ENCODE peak calls at places on chromosomes 4 and X, in four cellular contexts. M is cardiac muscle cell, C is breast epithelium, U is esophagus squamous epithelium. E is an unnamed sample.

GRCh38 chr4:3073158-3074077 is 920 bp downstream of the HTT-AS start:
- DNase-seq in C (peak; percentile 28), M (no peak), U (no peak), E (no peak)

GRCh38 chrX:65508851-65509250 is 25.7 kb downstream of the LAS1L start:
- DNase-seq in M (no peak), C (no peak), U (no peak), E (no peak)

GRCh38 chr4:23590431-23590830 is 299.4 kb downstream of the PPARGC1A start:
- DNase-seq in U (no peak), M (no peak), C (no peak), E (no peak)

GRCh38 chrX:132594129-132594528 is 105.3 kb upstream of the MBNL3 start:
- DNase-seq in C (no peak), U (no peak), M (no peak), E (no peak)

GRCh38 chr4:20603671-20604313 is 96.5 kb upstream of the PACRGL start:
- DNase-seq in M (peak; percentile 80), U (no peak), C (no peak), E (no peak)

GRCh38 chrX:66022742-66023725 is 16.8 kb downstream of the VSIG4 start:
- DNase-seq in M (peak; percentile 6), C (no peak), U (no peak), E (no peak)

GRCh38 chr4:88610771-88611170 is 18.5 kb downstream of the HERC3 start:
- DNase-seq in U (no peak), C (no peak), M (peak; percentile 47), E (no peak)

GRCh38 chrX:50157545-50158125 is 43.2 kb downstream of the AKAP4 start:
- DNase-seq in U (no peak), C (no peak), M (peak; percentile 26), E (no peak)

GRCh38 chr4:52861171-52861873 is 795 bp upstream of the RASL11B start:
- DNase-seq in U (no peak), M (peak; percentile 15), C (no peak), E (no peak)

GRCh38 chr4:41281038-41281634 is 24.4 kb downstream of the UCHL1 start:
- DNase-seq in M (peak; percentile 86), C (peak; percentile 25), U (no peak), E (no peak)

GRCh38 chr4:109134268-109134667 is 168.2 kb downstream of the COL25A1 start:
- DNase-seq in M (no peak), C (no peak), U (no peak), E (no peak)

GRCh38 chr4:61152433-61152832 is 47.7 kb upstream of the ADGRL3 start:
- DNase-seq in M (no peak), U (no peak), C (no peak), E (no peak)

GRCh38 chr4:151267822-151268535 is 9.0 kb upstream of the PRSS48 start:
- DNase-seq in U (no peak), M (no peak), C (no peak), E (no peak)

GRCh38 chr4:130356873-130357272 is 1260.9 kb downstream of the C4orf33 start:
- DNase-seq in M (no peak), C (no peak), U (no peak), E (no peak)

GRCh38 chr4:113292371-113293042 is 243.1 kb downstream of the ANK2 start:
- DNase-seq in M (peak; percentile 38), C (no peak), U (no peak), E (no peak)

GRCh38 chrX:145464650-145465049 is 217.3 kb downstream of the SPANXN1 start:
- DNase-seq in M (no peak), C (no peak), U (no peak), E (no peak)

GRCh38 chr4:182699825-182700224 is 217.4 kb downstream of the DCTD start:
- DNase-seq in U (no peak), C (no peak), M (peak; percentile 42), E (no peak)

GRCh38 chrX:37824491-37825224 is 22.7 kb downstream of the DYNLT3 start:
- DNase-seq in U (no peak), C (no peak), M (no peak), E (no peak)

GRCh38 chr4:39544580-39545315 is 17.5 kb upstream of the UGDH start:
- DNase-seq in U (no peak), C (no peak), M (no peak), E (no peak)

GRCh38 chr4:125498981-125499380 is 184.2 kb downstream of the FAT4 start:
- DNase-seq in U (no peak), M (no peak), C (no peak), E (no peak)

GRCh38 chr4:26252349-26252748 is 68.5 kb upstream of the RBPJ start:
- DNase-seq in M (no peak), C (no peak), U (no peak), E (no peak)

GRCh38 chrX:129980540-129981206 is 1.8 kb upstream of the BCORL1 start:
- DNase-seq in C (no peak), U (no peak), M (peak; percentile 47), E (no peak)

GRCh38 chr4:39664828-39665731 is 26.4 kb upstream of the SMIM14 start:
- DNase-seq in M (peak; percentile 21), U (no peak), C (no peak), E (no peak)

GRCh38 chr4:124105212-124105611 is 607.3 kb downstream of the ANKRD50 start:
- DNase-seq in C (no peak), M (peak; percentile 27), U (no peak), E (no peak)

GRCh38 chr4:44661940-44662622 is 10.7 kb upstream of the YIPF7 start:
- DNase-seq in U (no peak), M (no peak), C (no peak), E (no peak)

GRCh38 chr4:107077192-107077591 is 41.1 kb upstream of the DKK2 start:
- DNase-seq in M (no peak), U (no peak), C (no peak), E (no peak)

GRCh38 chr4:156298230-156298629 is 344.6 kb upstream of the CTSO start:
- DNase-seq in C (no peak), M (peak; percentile 77), U (no peak), E (no peak)

GRCh38 chr4:174702974-174703478 is 126.0 kb downstream of the GLRA3 start:
- DNase-seq in M (peak; percentile 15), U (no peak), C (no peak), E (no peak)

GRCh38 chr4:169620846-169621228 is 459 bp downstream of the CLCN3 start:
- DNase-seq in C (peak; percentile 37), U (no peak), M (no peak), E (no peak)

GRCh38 chr4:155780773-155781172 is 22.0 kb downstream of the GUCY1B1 start:
- DNase-seq in C (no peak), U (no peak), M (no peak), E (no peak)

GRCh38 chr4:121307441-121308327 is 73.1 kb downstream of the QRFPR start:
- DNase-seq in C (no peak), U (no peak), M (peak; percentile 79), E (no peak)

GRCh38 chr4:6972911-6973310 is 63.3 kb downstream of the TBC1D14 start:
- DNase-seq in U (no peak), M (no peak), C (no peak), E (no peak)

GRCh38 chr4:182643801-182644311 is 273.3 kb downstream of the DCTD start:
- DNase-seq in C (no peak), M (peak; percentile 82), U (no peak), E (no peak)

GRCh38 chr4:99209671-99210070 is 9.4 kb downstream of the ADH6 start:
- DNase-seq in C (no peak), M (peak; percentile 22), U (no peak), E (no peak)

GRCh38 chrX:147550217-147550616 is 361.5 kb upstream of the FMR1 start:
- DNase-seq in C (no peak), U (no peak), M (no peak), E (no peak)
- TF ChIP-seq CTCF in C (no peak), U (no peak), M (no peak), E (no peak)

DNA sequence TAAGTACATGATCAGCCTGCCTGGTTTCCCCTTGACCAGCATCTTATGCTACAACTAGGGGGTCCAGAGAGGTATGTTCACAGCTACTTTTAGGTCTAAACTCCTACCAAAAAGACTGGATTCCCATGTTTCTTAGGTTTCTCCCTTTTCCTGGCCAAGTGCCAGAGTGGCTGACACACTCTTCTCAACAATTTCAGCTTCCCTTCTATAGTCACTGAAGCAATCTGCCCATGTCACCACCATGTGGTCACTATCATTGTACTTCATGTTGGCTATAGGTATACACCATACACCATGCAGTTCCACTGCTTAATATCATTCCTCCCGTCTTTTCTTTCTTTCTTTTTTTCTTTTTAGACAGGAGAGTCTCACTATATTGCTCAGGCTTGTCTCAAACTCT is 66.9 kb downstream of the KLHL13 start:
- DNase-seq in C (no peak), M (no peak), U (no peak), E (no peak)
- TF ChIP-seq CTCF in C (no peak), M (no peak), U (no peak), E (no peak)

DNA sequence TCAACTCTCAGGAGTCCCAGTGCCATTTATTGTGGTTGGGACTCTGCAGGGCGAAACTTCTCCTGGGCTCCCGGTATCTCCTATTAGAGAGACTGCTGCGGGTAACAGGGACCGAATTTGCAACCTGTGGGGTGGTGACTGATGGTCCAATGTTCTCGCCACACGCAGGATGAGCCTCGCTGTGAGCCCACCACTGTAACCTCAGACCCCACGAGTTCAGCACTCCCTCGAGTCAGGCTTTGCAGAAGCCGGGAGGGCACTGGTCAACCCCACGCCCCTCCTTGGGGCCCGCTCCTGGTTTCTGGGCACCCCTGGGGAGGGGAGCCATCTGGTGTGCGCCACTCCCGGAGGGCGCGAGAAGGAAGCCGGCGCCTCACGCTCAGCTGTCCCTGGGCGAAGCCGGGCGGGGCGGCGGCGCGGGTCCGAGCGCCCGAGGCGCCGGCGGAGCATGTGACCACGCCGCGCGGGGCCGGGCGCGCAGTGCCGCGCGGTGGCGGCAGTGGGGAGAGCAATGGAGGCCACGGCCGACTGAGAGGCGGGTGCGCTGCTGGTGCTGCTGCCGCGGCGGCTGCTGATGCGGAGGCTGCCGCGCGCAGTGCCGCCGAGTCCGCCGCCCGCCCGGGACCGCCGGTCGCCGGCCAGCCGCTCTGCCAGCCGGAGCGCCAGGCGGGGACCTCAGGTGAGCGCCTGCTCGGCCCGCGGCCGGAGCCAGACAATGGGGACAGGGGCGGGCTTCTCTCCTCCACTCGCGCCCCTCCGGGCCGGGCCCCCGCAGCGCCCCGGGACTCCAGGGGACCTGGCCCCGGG is 100.1 kb downstream of the CEP135 start:
- DNase-seq in C (no peak), M (peak; percentile 77), U (no peak), E (no peak)
- TF ChIP-seq CTCF in C (peak; percentile 27), M (peak; percentile 37), U (peak; percentile 24), E (no peak)

DNA sequence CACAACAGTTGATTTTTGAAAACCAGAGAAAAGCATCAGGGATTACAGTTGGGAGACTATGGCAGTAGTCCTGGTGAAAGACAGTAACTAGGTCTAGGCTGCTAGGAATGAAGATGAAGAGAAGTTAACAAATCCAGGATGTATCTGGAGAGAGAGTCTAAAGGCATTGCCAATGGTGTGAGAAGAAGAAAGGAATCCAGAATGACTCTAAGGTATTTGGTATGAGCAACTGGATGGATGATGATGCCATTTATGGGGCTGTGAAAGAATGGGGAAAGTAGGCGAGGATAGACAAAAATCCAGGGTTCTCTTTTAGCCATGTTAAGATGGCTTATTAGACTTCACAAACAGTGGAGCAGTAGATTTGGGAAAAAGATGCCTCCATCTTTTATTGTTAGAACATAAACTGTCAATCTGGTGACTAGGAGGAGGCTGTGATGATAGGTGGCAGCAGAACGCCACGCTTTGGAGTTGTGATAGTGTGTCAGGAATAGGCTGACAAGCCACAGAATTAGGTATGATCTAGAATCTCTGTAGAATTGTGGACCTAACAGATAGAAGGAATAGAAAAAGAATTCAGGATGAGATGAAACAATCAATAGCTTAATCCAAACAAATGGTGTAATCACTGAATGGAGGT is 27.3 kb upstream of the JADE1 start:
- DNase-seq in U (no peak), M (no peak), C (no peak), E (no peak)
- TF ChIP-seq CTCF in U (no peak), M (no peak), C (no peak), E (no peak)